ENCODE peak calls at places on chromosomes 4 and X, in nine cellular contexts. S is AG10803; D is NCI-H748 treated with DMSO at 0.1 percent for 48 hours; K is activated T-cell treated with anti-CD3 and anti-CD28 coated beads for 4 hours; Z is germinal center; C is endodermal cell; O is substantia nigra; M is BJ; L is CD8-positive, alpha-beta memory T cell. I is an unnamed sample.

GRCh38 chr4:75848891-75849290 is 53.4 kb downstream of the PPEF2 start:
- DNase-seq in Z (no peak), S (peak), L (no peak), D (no peak), C (no peak), K (no peak), M (no peak), O (no peak), I (peak)

GRCh38 chr4:89111833-89112563 is 665 bp downstream of the TIGD2 start:
- DNase-seq in C (no peak), S (peak), K (no peak), L (no peak), D (no peak), M (peak), O (no peak), Z (no peak), I (peak)

GRCh38 chr4:82790060-82790660 is 8.4 kb downstream of the SCD5 start:
- DNase-seq in C (peak), Z (no peak), D (no peak), M (no peak), K (no peak), S (no peak), L (no peak), O (no peak), I (no peak)

GRCh38 chr4:109465065-109465464 is 31.4 kb downstream of the SEC24B start:
- DNase-seq in C (no peak), Z (no peak), L (no peak), S (peak), M (no peak), K (no peak), D (no peak), O (no peak), I (no peak)

GRCh38 chrX:129984196-129984962 is 1.9 kb downstream of the BCORL1 start:
- DNase-seq in K (no peak), M (no peak), Z (peak), D (no peak), L (peak), C (peak), O (no peak), S (peak), I (no peak)

GRCh38 chr4:95590615-95591014 is 41.8 kb upstream of the UNC5C start:
- DNase-seq in S (no peak), K (no peak), Z (no peak), L (no peak), M (no peak), D (no peak), C (no peak), O (no peak), I (no peak)

GRCh38 chr4:70607454-70607853 is 15.4 kb downstream of the AMBN start:
- DNase-seq in O (no peak), D (no peak), S (no peak), L (no peak), K (no peak), C (no peak), M (no peak), Z (no peak), I (no peak)

GRCh38 chr4:76723373-76723772 is 174.6 kb downstream of the SOWAHB start:
- DNase-seq in S (peak), M (no peak), K (no peak), L (no peak), O (no peak), D (no peak), C (no peak), Z (no peak), I (no peak)

GRCh38 chr4:1276984-1277383 is 12.7 kb upstream of the MAEA start:
- DNase-seq in M (no peak), Z (no peak), O (no peak), S (no peak), K (no peak), C (no peak), D (no peak), L (no peak), I (no peak)

GRCh38 chr4:121072080-121072835 is at the start of gene NDNF:
- DNase-seq in O (no peak), K (peak), D (no peak), L (peak), M (no peak), S (peak), C (peak), Z (no peak), I (no peak)

GRCh38 chrX:107823456-107823855 is 2.2 kb upstream of the MID2 start:
- DNase-seq in O (no peak), C (no peak), L (no peak), M (peak), Z (no peak), S (peak), K (no peak), D (no peak), I (no peak)

GRCh38 chr4:105145059-105145912 is 1.4 kb upstream of the TET2 start:
- DNase-seq in D (no peak), K (no peak), S (no peak), C (no peak), Z (peak), L (peak), O (no peak), M (no peak), I (no peak)

GRCh38 chr4:167966161-167966560 is 126.2 kb upstream of the ANXA10 start:
- DNase-seq in K (no peak), Z (no peak), D (no peak), S (no peak), O (no peak), L (no peak), M (no peak), C (no peak), I (peak)

GRCh38 chr4:105683038-105683437 is 25.5 kb downstream of the INTS12 start:
- DNase-seq in M (no peak), L (no peak), Z (no peak), D (no peak), O (no peak), C (no peak), S (no peak), K (no peak), I (no peak)

GRCh38 chrX:37423864-37424569 is 74.9 kb downstream of the PRRG1 start:
- DNase-seq in D (no peak), M (no peak), C (no peak), O (no peak), S (peak), K (no peak), L (no peak), Z (no peak), I (peak)

GRCh38 chrX:23626651-23627050 is 40.6 kb upstream of the PRDX4 start:
- DNase-seq in C (no peak), S (no peak), D (no peak), O (no peak), L (no peak), M (no peak), K (no peak), Z (no peak), I (no peak)

GRCh38 chrX:44954562-44954961 is 81.6 kb downstream of the KDM6A start:
- DNase-seq in S (no peak), O (no peak), Z (no peak), M (no peak), D (no peak), L (no peak), C (no peak), K (no peak), I (no peak)

I was measured in HS-5.